ENCODE peak calls at places on chromosomes 3 and 15, in four cellular contexts. One of them, this sample, is unnamed.

GRCh38 chr3:194103475-194103874 is 32.5 kb upstream of the HES1 start:
- ATAC-seq in central memory CD8-positive, alpha-beta T cell: peak
- ATAC-seq in activated CD8-positive, alpha-beta memory T cell treated with anti-CD3 and anti-CD28 coated beads, Interleukin-2, amount 10 ng/mL, durations not matched to agents 7 days and 5 days: no peak
- ATAC-seq in activated naive CD8-positive, alpha-beta T cell treated with anti-CD3 and anti-CD28 coated beads, Interleukin-2, amount 50 U/mL, for 24 hours: peak
- ATAC-seq in this sample: peak

GRCh38 chr15:68384451-68385239 is 47.3 kb downstream of the ITGA11 start:
- ATAC-seq in central memory CD8-positive, alpha-beta T cell: no peak
- ATAC-seq in activated CD8-positive, alpha-beta memory T cell treated with anti-CD3 and anti-CD28 coated beads, Interleukin-2, amount 10 ng/mL, durations not matched to agents 7 days and 5 days: no peak
- ATAC-seq in activated naive CD8-positive, alpha-beta T cell treated with anti-CD3 and anti-CD28 coated beads, Interleukin-2, amount 50 U/mL, for 24 hours: no peak
- ATAC-seq in this sample: no peak

GRCh38 chr3:135416182-135416581 is 549.3 kb upstream of the PPP2R3A start:
- ATAC-seq in central memory CD8-positive, alpha-beta T cell: no peak
- ATAC-seq in activated CD8-positive, alpha-beta memory T cell treated with anti-CD3 and anti-CD28 coated beads, Interleukin-2, amount 10 ng/mL, durations not matched to agents 7 days and 5 days: no peak
- ATAC-seq in activated naive CD8-positive, alpha-beta T cell treated with anti-CD3 and anti-CD28 coated beads, Interleukin-2, amount 50 U/mL, for 24 hours: no peak
- ATAC-seq in this sample: no peak

GRCh38 chr3:128452678-128453275 is 13.9 kb downstream of the DNAJB8 start:
- ATAC-seq in central memory CD8-positive, alpha-beta T cell: no peak
- ATAC-seq in activated CD8-positive, alpha-beta memory T cell treated with anti-CD3 and anti-CD28 coated beads, Interleukin-2, amount 10 ng/mL, durations not matched to agents 7 days and 5 days: no peak
- ATAC-seq in activated naive CD8-positive, alpha-beta T cell treated with anti-CD3 and anti-CD28 coated beads, Interleukin-2, amount 50 U/mL, for 24 hours: no peak
- ATAC-seq in this sample: no peak

GRCh38 chr3:18087963-18088362 is 337.2 kb downstream of the SATB1 start:
- ATAC-seq in central memory CD8-positive, alpha-beta T cell: no peak
- ATAC-seq in activated CD8-positive, alpha-beta memory T cell treated with anti-CD3 and anti-CD28 coated beads, Interleukin-2, amount 10 ng/mL, durations not matched to agents 7 days and 5 days: peak
- ATAC-seq in activated naive CD8-positive, alpha-beta T cell treated with anti-CD3 and anti-CD28 coated beads, Interleukin-2, amount 50 U/mL, for 24 hours: peak
- ATAC-seq in this sample: no peak

GRCh38 chr3:129310111-129310601 is 31.5 kb downstream of the HMCES start:
- ATAC-seq in central memory CD8-positive, alpha-beta T cell: no peak
- ATAC-seq in activated CD8-positive, alpha-beta memory T cell treated with anti-CD3 and anti-CD28 coated beads, Interleukin-2, amount 10 ng/mL, durations not matched to agents 7 days and 5 days: no peak
- ATAC-seq in activated naive CD8-positive, alpha-beta T cell treated with anti-CD3 and anti-CD28 coated beads, Interleukin-2, amount 50 U/mL, for 24 hours: no peak
- ATAC-seq in this sample: peak

GRCh38 chr15:36738817-36739216 is 159.4 kb downstream of the CDIN1 start:
- ATAC-seq in central memory CD8-positive, alpha-beta T cell: no peak
- ATAC-seq in activated CD8-positive, alpha-beta memory T cell treated with anti-CD3 and anti-CD28 coated beads, Interleukin-2, amount 10 ng/mL, durations not matched to agents 7 days and 5 days: no peak
- ATAC-seq in activated naive CD8-positive, alpha-beta T cell treated with anti-CD3 and anti-CD28 coated beads, Interleukin-2, amount 50 U/mL, for 24 hours: no peak
- ATAC-seq in this sample: no peak

GRCh38 chr3:108175352-108175751 is 46.9 kb downstream of the IFT57 start:
- ATAC-seq in central memory CD8-positive, alpha-beta T cell: no peak
- ATAC-seq in activated CD8-positive, alpha-beta memory T cell treated with anti-CD3 and anti-CD28 coated beads, Interleukin-2, amount 10 ng/mL, durations not matched to agents 7 days and 5 days: no peak
- ATAC-seq in activated naive CD8-positive, alpha-beta T cell treated with anti-CD3 and anti-CD28 coated beads, Interleukin-2, amount 50 U/mL, for 24 hours: no peak
- ATAC-seq in this sample: no peak

GRCh38 chr3:43699864-43700263 is 9.1 kb downstream of the ABHD5 start:
- ATAC-seq in central memory CD8-positive, alpha-beta T cell: no peak
- ATAC-seq in activated CD8-positive, alpha-beta memory T cell treated with anti-CD3 and anti-CD28 coated beads, Interleukin-2, amount 10 ng/mL, durations not matched to agents 7 days and 5 days: no peak
- ATAC-seq in activated naive CD8-positive, alpha-beta T cell treated with anti-CD3 and anti-CD28 coated beads, Interleukin-2, amount 50 U/mL, for 24 hours: peak
- ATAC-seq in this sample: peak

GRCh38 chr3:70982700-70983140 is 600.8 kb downstream of the FOXP1 start:
- ATAC-seq in central memory CD8-positive, alpha-beta T cell: no peak
- ATAC-seq in activated CD8-positive, alpha-beta memory T cell treated with anti-CD3 and anti-CD28 coated beads, Interleukin-2, amount 10 ng/mL, durations not matched to agents 7 days and 5 days: peak
- ATAC-seq in activated naive CD8-positive, alpha-beta T cell treated with anti-CD3 and anti-CD28 coated beads, Interleukin-2, amount 50 U/mL, for 24 hours: peak
- ATAC-seq in this sample: peak

GRCh38 chr3:35663471-35663870 is 24.1 kb downstream of the ARPP21 start:
- ATAC-seq in central memory CD8-positive, alpha-beta T cell: no peak
- ATAC-seq in activated CD8-positive, alpha-beta memory T cell treated with anti-CD3 and anti-CD28 coated beads, Interleukin-2, amount 10 ng/mL, durations not matched to agents 7 days and 5 days: no peak
- ATAC-seq in activated naive CD8-positive, alpha-beta T cell treated with anti-CD3 and anti-CD28 coated beads, Interleukin-2, amount 50 U/mL, for 24 hours: no peak
- ATAC-seq in this sample: no peak

GRCh38 chr15:69603369-69604049 is 150.9 kb downstream of the RPLP1 start:
- ATAC-seq in central memory CD8-positive, alpha-beta T cell: no peak
- ATAC-seq in activated CD8-positive, alpha-beta memory T cell treated with anti-CD3 and anti-CD28 coated beads, Interleukin-2, amount 10 ng/mL, durations not matched to agents 7 days and 5 days: no peak
- ATAC-seq in activated naive CD8-positive, alpha-beta T cell treated with anti-CD3 and anti-CD28 coated beads, Interleukin-2, amount 50 U/mL, for 24 hours: no peak
- ATAC-seq in this sample: no peak

GRCh38 chr3:171846594-171846993 is 3.4 kb downstream of the TMEM212 start:
- ATAC-seq in central memory CD8-positive, alpha-beta T cell: no peak
- ATAC-seq in activated CD8-positive, alpha-beta memory T cell treated with anti-CD3 and anti-CD28 coated beads, Interleukin-2, amount 10 ng/mL, durations not matched to agents 7 days and 5 days: peak
- ATAC-seq in activated naive CD8-positive, alpha-beta T cell treated with anti-CD3 and anti-CD28 coated beads, Interleukin-2, amount 50 U/mL, for 24 hours: peak
- ATAC-seq in this sample: no peak

GRCh38 chr3:140942221-140943104 is 827 bp downstream of the SLC25A36 start:
- ATAC-seq in central memory CD8-positive, alpha-beta T cell: peak
- ATAC-seq in activated CD8-positive, alpha-beta memory T cell treated with anti-CD3 and anti-CD28 coated beads, Interleukin-2, amount 10 ng/mL, durations not matched to agents 7 days and 5 days: peak
- ATAC-seq in activated naive CD8-positive, alpha-beta T cell treated with anti-CD3 and anti-CD28 coated beads, Interleukin-2, amount 50 U/mL, for 24 hours: peak
- ATAC-seq in this sample: peak

GRCh38 chr3:78163379-78163778 is 1123.5 kb downstream of the ROBO2 start:
- ATAC-seq in central memory CD8-positive, alpha-beta T cell: no peak
- ATAC-seq in activated CD8-positive, alpha-beta memory T cell treated with anti-CD3 and anti-CD28 coated beads, Interleukin-2, amount 10 ng/mL, durations not matched to agents 7 days and 5 days: no peak
- ATAC-seq in activated naive CD8-positive, alpha-beta T cell treated with anti-CD3 and anti-CD28 coated beads, Interleukin-2, amount 50 U/mL, for 24 hours: no peak
- ATAC-seq in this sample: no peak

GRCh38 chr15:63764124-63764827 is 69.5 kb downstream of the HERC1 start:
- ATAC-seq in central memory CD8-positive, alpha-beta T cell: no peak
- ATAC-seq in activated CD8-positive, alpha-beta memory T cell treated with anti-CD3 and anti-CD28 coated beads, Interleukin-2, amount 10 ng/mL, durations not matched to agents 7 days and 5 days: no peak
- ATAC-seq in activated naive CD8-positive, alpha-beta T cell treated with anti-CD3 and anti-CD28 coated beads, Interleukin-2, amount 50 U/mL, for 24 hours: no peak
- ATAC-seq in this sample: no peak

GRCh38 chr3:58029842-58030584 is 21.8 kb downstream of the FLNB start:
- ATAC-seq in central memory CD8-positive, alpha-beta T cell: no peak
- ATAC-seq in activated CD8-positive, alpha-beta memory T cell treated with anti-CD3 and anti-CD28 coated beads, Interleukin-2, amount 10 ng/mL, durations not matched to agents 7 days and 5 days: no peak
- ATAC-seq in activated naive CD8-positive, alpha-beta T cell treated with anti-CD3 and anti-CD28 coated beads, Interleukin-2, amount 50 U/mL, for 24 hours: no peak
- ATAC-seq in this sample: no peak